ENCODE peak calls at places on chromosomes 1 and 21, in four cellular contexts. H is IMR-90, T is H9, V is H1. W is an unnamed sample.

GRCh38 chr1:107776898-107777663 is 187.9 kb downstream of the VAV3 start:
- DNase-seq in H (no peak), T (no peak), V (no peak), W (no peak)

GRCh38 chr1:47598357-47598756 is 160.5 kb downstream of the FOXD2 start:
- DNase-seq in H (no peak), T (peak), V (no peak), W (no peak)

GRCh38 chr1:152983743-152984142 is at the start of gene SPRR1A:
- DNase-seq in H (no peak), T (no peak), V (no peak), W (no peak)

GRCh38 chr21:37375866-37376574 is 9.4 kb downstream of the DYRK1A start:
- DNase-seq in H (no peak), T (no peak), V (no peak), W (no peak)

GRCh38 chr1:16215882-16216753 is 3.7 kb upstream of the ARHGEF19 start:
- DNase-seq in H (peak), T (peak), V (peak), W (peak)

GRCh38 chr1:45282346-45282745 is 44.3 kb upstream of the HPDL start:
- DNase-seq in H (peak), T (no peak), V (no peak), W (no peak)

GRCh38 chr1:8814870-8815269 is 2.6 kb downstream of the RERE start:
- DNase-seq in H (no peak), T (no peak), V (no peak), W (peak)

GRCh38 chr1:12556957-12557935 is 60.8 kb downstream of the DHRS3 start:
- DNase-seq in H (peak), T (no peak), V (no peak), W (no peak)

GRCh38 chr1:185939142-185939541 is 205.0 kb downstream of the HMCN1 start:
- DNase-seq in H (peak), T (no peak), V (no peak), W (peak)

GRCh38 chr21:43935711-43936110 is 70.7 kb downstream of the AGPAT3 start:
- DNase-seq in H (no peak), T (no peak), V (no peak), W (no peak)

GRCh38 chr21:15978158-15978805 is 248.5 kb downstream of the USP25 start:
- DNase-seq in H (peak), T (no peak), V (no peak), W (peak)

GRCh38 chr1:115666702-115667101 is 24.9 kb downstream of the VANGL1 start:
- DNase-seq in H (no peak), T (no peak), V (no peak), W (no peak)

GRCh38 chr1:116666090-116666489 is 1.4 kb downstream of the IGSF3 start:
- DNase-seq in H (no peak), T (no peak), V (no peak), W (peak)

GRCh38 chr21:44085491-44086321 is 21.5 kb upstream of the PWP2 start:
- DNase-seq in H (no peak), T (no peak), V (peak), W (no peak)

GRCh38 chr1:51924455-51924854 is 45.9 kb upstream of the NRDC start:
- DNase-seq in H (peak), T (no peak), V (no peak), W (peak)

GRCh38 chr1:230123280-230124186 is 56.5 kb downstream of the GALNT2 start:
- DNase-seq in H (peak), T (no peak), V (no peak), W (no peak)

GRCh38 chr1:51526248-51526647 is 7.2 kb upstream of the EPS15 start:
- DNase-seq in H (no peak), T (no peak), V (no peak), W (no peak)

GRCh38 chr1:217063065-217063908 is 340.1 kb upstream of the ESRRG start:
- DNase-seq in H (no peak), T (no peak), V (no peak), W (peak)

GRCh38 chr1:203199481-203200058 is 13.1 kb upstream of the CHI3L1 start:
- DNase-seq in H (peak), T (no peak), V (no peak), W (no peak)

GRCh38 chr1:220385158-220385557 is 112.9 kb upstream of the RAB3GAP2 start:
- DNase-seq in H (no peak), T (no peak), V (no peak), W (no peak)

GRCh38 chr1:90781429-90782020 is 64.4 kb upstream of the BARHL2 start:
- DNase-seq in H (no peak), T (no peak), V (no peak), W (no peak)

GRCh38 chr21:20445971-20446370 is 552.2 kb upstream of the NCAM2 start:
- DNase-seq in H (no peak), T (no peak), V (no peak), W (no peak)

GRCh38 chr1:70616946-70617345 is 205.9 kb downstream of the CTH start:
- DNase-seq in H (no peak), T (no peak), V (no peak), W (no peak)

GRCh38 chr1:165560834-165561233 is 17.0 kb downstream of the LRRC52 start:
- DNase-seq in H (no peak), T (no peak), V (no peak), W (peak)

GRCh38 chr1:215710340-215710971 is 143.4 kb downstream of the KCTD3 start:
- DNase-seq in H (peak), T (peak), V (peak), W (peak)

GRCh38 chr1:204222006-204222872 is 8.5 kb upstream of the GOLT1A start:
- DNase-seq in H (no peak), T (no peak), V (no peak), W (no peak)

GRCh38 chr21:35100351-35100771 is 51.3 kb upstream of the RUNX1 start:
- DNase-seq in H (peak), T (no peak), V (no peak), W (no peak)

GRCh38 chr1:161069731-161070270 is at the start of gene ARHGAP30:
- DNase-seq in H (no peak), T (peak), V (no peak), W (peak)

GRCh38 chr1:230317823-230318819 is 108.0 kb downstream of the PGBD5 start:
- DNase-seq in H (no peak), T (no peak), V (no peak), W (no peak)

GRCh38 chr1:166836733-166837132 is 2.5 kb upstream of the POGK start:
- DNase-seq in H (peak), T (no peak), V (no peak), W (peak)

GRCh38 chr21:14013056-14013603 is 197.6 kb downstream of the LIPI start:
- DNase-seq in H (no peak), T (no peak), V (no peak), W (no peak)

GRCh38 chr21:14010729-14011128 is 200.0 kb downstream of the LIPI start:
- DNase-seq in H (no peak), T (no peak), V (no peak), W (no peak)

GRCh38 chr21:14012409-14012808 is 198.3 kb downstream of the LIPI start:
- DNase-seq in H (no peak), T (no peak), V (no peak), W (no peak)
- H3K56ac ChIP-seq in H (no peak), T (no peak), V (no peak), W (no peak)

GRCh38 chr1:94110946-94111740 is 9.8 kb downstream of the ABCA4 start:
- DNase-seq in H (no peak), T (no peak), V (no peak), W (no peak)
- H2BK120ac ChIP-seq in H (no peak), T (no peak), V (no peak), W (no peak)

DNA sequence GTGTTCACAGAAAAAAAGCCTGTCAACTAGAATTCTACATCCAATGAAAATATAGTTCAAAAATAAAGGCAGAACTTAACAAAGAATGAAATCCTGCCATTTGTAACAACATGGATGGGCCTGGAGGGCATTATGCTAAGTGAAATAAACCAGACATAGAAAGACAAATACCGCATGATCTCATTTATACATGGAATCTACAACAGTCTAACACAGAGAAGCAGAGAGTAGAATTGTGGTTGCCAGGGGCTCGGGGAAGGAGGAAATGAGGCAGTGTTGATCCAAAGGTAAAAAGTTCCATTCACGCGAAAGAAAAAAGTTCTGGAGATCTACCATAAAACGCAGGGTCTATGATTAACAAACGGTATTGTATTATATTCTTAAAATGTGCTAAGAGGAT is 282.6 kb downstream of the MRPL39 start:
- DNase-seq in H (no peak), T (no peak), V (no peak), W (no peak)
- H3K56ac ChIP-seq in H (no peak), T (no peak), V (no peak), W (no peak)

GRCh38 chr1:37240897-37241296 is 206.6 kb upstream of the GRIK3 start:
- DNase-seq in H (no peak), T (no peak), V (no peak), W (peak)
- H2BK120ac ChIP-seq in H (no peak), T (no peak), V (no peak), W (no peak)

DNA sequence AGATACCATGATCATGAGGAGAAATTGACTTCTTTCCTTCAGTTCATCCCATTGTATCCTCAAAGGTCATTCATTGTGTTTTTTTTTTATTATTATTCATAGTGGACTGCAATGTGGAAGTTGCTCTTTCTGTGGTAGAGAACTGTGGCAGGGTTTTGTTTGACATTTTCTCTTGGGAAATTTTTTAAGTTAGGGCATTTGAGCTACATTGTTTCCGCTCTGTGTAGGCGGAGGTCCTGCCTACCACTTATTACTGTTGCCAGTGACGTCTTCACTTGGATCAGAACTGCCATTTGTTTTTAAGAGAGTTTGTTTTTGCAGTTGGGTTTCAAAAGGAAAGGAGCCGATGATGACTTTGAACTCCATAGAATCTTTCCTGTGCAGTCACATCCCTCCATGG is 287.4 kb upstream of the FMN2 start:
- DNase-seq in H (no peak), T (no peak), V (no peak), W (no peak)
- H3K56ac ChIP-seq in H (no peak), T (no peak), V (no peak), W (no peak)

GRCh38 chr1:94095744-94096469 is 25.0 kb downstream of the ABCA4 start:
- DNase-seq in H (peak), T (no peak), V (no peak), W (no peak)
- H2BK120ac ChIP-seq in H (peak), T (no peak), V (no peak), W (no peak)

GRCh38 chr1:55044617-55045397 is 5.5 kb downstream of the PCSK9 start:
- DNase-seq in H (no peak), T (no peak), V (no peak), W (no peak)
- H3K56ac ChIP-seq in H (no peak), T (no peak), V (no peak), W (no peak)

GRCh38 chr1:92790081-92790480 is 5.2 kb upstream of the EVI5 start:
- DNase-seq in H (no peak), T (no peak), V (no peak), W (no peak)

GRCh38 chr1:92790867-92791266 is 6.0 kb upstream of the EVI5 start:
- DNase-seq in H (no peak), T (no peak), V (no peak), W (no peak)

GRCh38 chr1:92784051-92784638 is 763 bp downstream of the EVI5 start:
- DNase-seq in H (peak), T (peak), V (no peak), W (peak)

GRCh38 chr1:92786298-92786901 is 1.5 kb upstream of the EVI5 start:
- DNase-seq in H (no peak), T (no peak), V (no peak), W (no peak)

DNA sequence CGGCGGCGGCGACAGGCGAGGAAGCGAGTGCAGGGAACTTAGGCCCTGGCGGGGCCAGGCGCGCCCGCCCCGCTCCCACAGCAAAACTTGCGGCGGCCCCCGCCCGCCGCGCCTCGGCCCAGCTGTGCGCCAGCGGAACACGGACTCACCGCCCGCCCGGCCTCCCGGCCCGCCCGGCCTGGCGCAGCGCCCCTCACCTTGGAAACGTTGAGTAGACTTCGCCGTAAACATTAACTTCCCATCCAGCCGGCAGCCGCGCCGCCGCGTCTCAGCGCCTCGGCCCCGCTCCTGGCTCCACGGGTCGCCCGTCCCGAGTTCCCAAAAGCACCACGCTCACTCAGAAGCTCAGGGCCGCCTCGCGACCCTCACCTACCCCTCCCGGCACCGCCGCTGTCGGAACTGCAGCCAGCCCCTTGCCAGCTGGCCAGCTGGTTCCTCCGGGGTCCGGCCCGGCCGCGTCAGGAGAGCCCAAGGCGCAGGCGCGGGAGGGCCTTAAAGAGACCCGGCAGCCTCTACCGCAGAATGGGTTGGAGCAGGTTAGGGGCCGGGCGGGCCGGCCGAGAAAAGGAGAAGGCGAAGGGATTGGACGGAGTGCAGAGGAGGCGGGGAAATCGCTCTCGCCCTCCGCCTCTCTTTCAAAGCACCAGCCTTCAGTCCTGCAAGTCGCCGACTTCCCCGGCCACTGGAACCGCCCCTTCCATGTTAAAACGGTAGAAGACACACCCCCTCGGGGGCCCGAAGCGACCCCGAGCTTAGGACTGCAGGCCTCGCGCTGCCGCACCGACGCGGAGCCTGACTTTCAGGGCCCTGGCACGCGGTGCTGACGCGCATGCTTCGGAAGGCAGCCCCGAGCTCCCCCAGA is at the start of gene EVI5:
- DNase-seq in H (peak), T (peak), V (peak), W (peak)
- H2BK120ac ChIP-seq in H (peak), T (no peak), V (no peak), W (no peak)

DNA sequence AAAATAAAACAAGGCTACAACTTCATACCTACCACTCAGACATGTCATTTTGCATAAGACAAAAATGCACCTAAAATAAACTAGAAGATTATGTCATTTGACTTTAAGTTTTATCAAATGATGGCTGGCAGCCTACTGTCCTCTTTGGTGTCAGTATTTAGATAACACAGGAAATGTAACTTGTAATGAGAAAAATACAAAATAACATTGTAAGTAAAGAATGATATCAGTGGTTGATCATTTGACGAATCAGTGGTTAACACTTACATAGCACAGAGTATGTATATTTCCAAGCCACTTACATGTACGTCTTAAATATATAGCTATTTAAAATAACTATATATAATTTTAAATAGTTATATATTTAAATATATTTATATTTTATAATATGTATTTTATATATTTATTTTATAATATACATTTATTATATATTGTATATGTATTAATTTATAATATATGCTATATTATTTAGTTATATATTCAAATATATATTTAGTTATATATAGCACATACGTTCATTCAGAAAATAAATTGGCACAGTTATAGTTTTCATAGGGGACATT is 44.1 kb downstream of the ZNF678 start:
- DNase-seq in H (no peak), T (no peak), V (no peak), W (no peak)
- H3K56ac ChIP-seq in H (no peak), T (no peak), V (no peak), W (no peak)

GRCh38 chr1:151325231-151325630 is 2.0 kb downstream of the PI4KB start:
- DNase-seq in H (peak), T (no peak), V (no peak), W (no peak)

GRCh38 chr1:151326619-151327222 is 495 bp downstream of the PI4KB start:
- DNase-seq in H (peak), T (no peak), V (no peak), W (peak)

GRCh38 chr1:151327223-151327902 is at the start of gene PI4KB:
- DNase-seq in H (peak), T (peak), V (peak), W (peak)

GRCh38 chr1:151325646-151326429 is 1.4 kb downstream of the PI4KB start:
- DNase-seq in H (peak), T (no peak), V (no peak), W (no peak)

GRCh38 chr1:151327903-151328674 is 873 bp upstream of the PI4KB start:
- DNase-seq in H (no peak), T (peak), V (peak), W (peak)
- H2BK120ac ChIP-seq in H (peak), T (no peak), V (no peak), W (no peak)